ENCODE peak calls at places on chromosomes 3 and 15, in four cellular contexts. I is NCI-H1417, U is T-helper 1 cell, V is HCT116. A is an unnamed sample.

GRCh38 chr15:81152339-81152738 is 18.3 kb downstream of the CFAP161 start:
- DNase-seq in I (no peak), U (no peak), V (no peak), A (no peak)

GRCh38 chr3:151351648-151352047 is 22.3 kb upstream of the P2RY13 start:
- DNase-seq in I (no peak), U (no peak), V (no peak), A (no peak)

GRCh38 chr15:89587955-89588354 is 12.7 kb downstream of the TICRR start:
- DNase-seq in I (no peak), U (no peak), V (no peak), A (no peak)

GRCh38 chr3:8490079-8490552 is 11.5 kb upstream of the LMCD1 start:
- DNase-seq in I (no peak), U (no peak), V (no peak), A (no peak)

GRCh38 chr15:68337826-68338225 is 60.3 kb downstream of the FEM1B start:
- DNase-seq in I (no peak), U (no peak), V (no peak), A (no peak)

GRCh38 chr3:146634346-146634745 is 29.2 kb upstream of the PLSCR5 start:
- DNase-seq in I (no peak), U (no peak), V (no peak), A (no peak)

GRCh38 chr3:72993391-72993790 is 3.2 kb upstream of the PPP4R2 start:
- DNase-seq in I (no peak), U (no peak), V (no peak), A (no peak)

GRCh38 chr3:76122007-76122406 is 336.7 kb upstream of the ZNF717 start:
- DNase-seq in I (no peak), U (no peak), V (no peak), A (no peak)

GRCh38 chr3:52770581-52771333 is at the start of gene NEK4:
- DNase-seq in I (peak), U (peak), V (peak), A (peak)

GRCh38 chr3:42655331-42655888 is 1.9 kb downstream of the ZBTB47 start:
- DNase-seq in I (peak), U (no peak), V (no peak), A (no peak)

GRCh38 chr3:135982922-135983581 is 17.5 kb downstream of the PPP2R3A start:
- DNase-seq in I (no peak), U (no peak), V (no peak), A (no peak)

GRCh38 chr3:192917258-192917507 is 473 bp downstream of the MB21D2 start:
- DNase-seq in I (no peak), U (no peak), V (no peak), A (no peak)

GRCh38 chr3:13517253-13517977 is 31.5 kb upstream of the FBLN2 start:
- DNase-seq in I (no peak), U (no peak), V (no peak), A (no peak)

GRCh38 chr15:100133001-100133400 is 208.8 kb downstream of the ADAMTS17 start:
- DNase-seq in I (no peak), U (no peak), V (no peak), A (no peak)

GRCh38 chr3:127165036-127165435 is 27.9 kb upstream of the PRR23E start:
- DNase-seq in I (no peak), U (no peak), V (no peak), A (no peak)

GRCh38 chr15:67085818-67086649 is 20.6 kb downstream of the SMAD3 start:
- DNase-seq in I (no peak), U (no peak), V (no peak), A (no peak)

GRCh38 chr3:40042752-40043443 is 233.5 kb downstream of the MYRIP start:
- DNase-seq in I (no peak), U (no peak), V (no peak), A (no peak)

GRCh38 chr3:62332771-62333381 is 40.5 kb downstream of the FEZF2 start:
- DNase-seq in I (peak), U (no peak), V (peak), A (peak)

GRCh38 chr3:153972862-153973261 is 148.3 kb upstream of the ARHGEF26 start:
- DNase-seq in I (no peak), U (no peak), V (no peak), A (no peak)

GRCh38 chr3:139218046-139218445 is 125.8 kb upstream of the MRPS22 start:
- DNase-seq in I (no peak), U (no peak), V (no peak), A (no peak)

GRCh38 chr3:35639251-35640185 is at the start of gene ARPP21:
- DNase-seq in I (peak), U (no peak), V (no peak), A (peak)

GRCh38 chr15:39184701-39185390 is 396.0 kb upstream of the THBS1 start:
- DNase-seq in I (no peak), U (no peak), V (no peak), A (no peak)

GRCh38 chr3:129559565-129560079 is 16.6 kb downstream of the H1-8 start:
- DNase-seq in I (no peak), U (no peak), V (no peak), A (no peak)

GRCh38 chr15:89002830-89003229 is 85.4 kb upstream of the ABHD2 start:
- DNase-seq in I (no peak), U (no peak), V (no peak), A (no peak)

GRCh38 chr3:126621171-126621570 is 33.8 kb downstream of the TXNRD3 start:
- DNase-seq in I (no peak), U (no peak), V (no peak), A (no peak)

GRCh38 chr3:58518304-58518789 is 18.6 kb downstream of the ACOX2 start:
- DNase-seq in I (peak), U (no peak), V (no peak), A (no peak)

GRCh38 chr3:122969585-122970453 is 57.7 kb downstream of the SEMA5B start:
- DNase-seq in I (no peak), U (no peak), V (no peak), A (no peak)

GRCh38 chr15:48939686-48940085 is 24.0 kb downstream of the SHC4 start:
- DNase-seq in I (no peak), U (no peak), V (no peak), A (no peak)

GRCh38 chr3:13647314-13648059 is 98.6 kb downstream of the FBLN2 start:
- DNase-seq in I (peak), U (no peak), V (no peak), A (no peak)

GRCh38 chr15:48722764-48723661 is 77.5 kb upstream of the FBN1 start:
- DNase-seq in I (no peak), U (no peak), V (peak), A (no peak)